ENCODE peak calls at places on chromosomes 2 and 18, in five cellular contexts. S, V, B, P and X are unnamed samples.

GRCh38 chr2:29525921-29526320 is 395.5 kb downstream of the ALK start:
- DNase-seq in P (no peak), V (no peak), B (no peak), S (no peak), X (no peak)

GRCh38 chr2:65604246-65604645 is 171.8 kb upstream of the SPRED2 start:
- DNase-seq in P (peak), B (no peak), S (no peak), V (peak), X (peak)

GRCh38 chr2:27356056-27356381 is 545 bp downstream of the GTF3C2 start:
- DNase-seq in S (no peak), P (peak), B (no peak), V (peak), X (peak)

GRCh38 chr2:236769981-236770671 is 200.5 kb downstream of the ACKR3 start:
- DNase-seq in V (no peak), P (peak), S (no peak), B (no peak), X (peak)

GRCh38 chr2:226791056-226791486 is 8.5 kb downstream of the IRS1 start:
- DNase-seq in V (no peak), B (peak), P (peak), S (no peak), X (peak)

GRCh38 chr18:36539674-36540073 is 242.2 kb downstream of the FHOD3 start:
- DNase-seq in B (no peak), P (no peak), S (no peak), V (no peak), X (no peak)

GRCh38 chr18:75023473-75023872 is 185.5 kb downstream of the PTGR3 start:
- DNase-seq in P (no peak), V (no peak), S (no peak), B (no peak), X (no peak)

GRCh38 chr2:29270606-29271005 is 155.4 kb downstream of the CLIP4 start:
- DNase-seq in S (no peak), V (no peak), B (no peak), P (no peak), X (no peak)

GRCh38 chr2:240328526-240328925 is 106.9 kb upstream of the GPC1 start:
- DNase-seq in B (no peak), P (no peak), V (no peak), S (no peak), X (no peak)

GRCh38 chr2:159140070-159140774 is 146.3 kb downstream of the WDSUB1 start:
- DNase-seq in B (no peak), V (no peak), S (no peak), P (no peak), X (peak)

GRCh38 chr2:138814123-138814883 is 34.1 kb upstream of the NXPH2 start:
- DNase-seq in V (no peak), B (peak), S (no peak), P (no peak), X (peak)

DNA sequence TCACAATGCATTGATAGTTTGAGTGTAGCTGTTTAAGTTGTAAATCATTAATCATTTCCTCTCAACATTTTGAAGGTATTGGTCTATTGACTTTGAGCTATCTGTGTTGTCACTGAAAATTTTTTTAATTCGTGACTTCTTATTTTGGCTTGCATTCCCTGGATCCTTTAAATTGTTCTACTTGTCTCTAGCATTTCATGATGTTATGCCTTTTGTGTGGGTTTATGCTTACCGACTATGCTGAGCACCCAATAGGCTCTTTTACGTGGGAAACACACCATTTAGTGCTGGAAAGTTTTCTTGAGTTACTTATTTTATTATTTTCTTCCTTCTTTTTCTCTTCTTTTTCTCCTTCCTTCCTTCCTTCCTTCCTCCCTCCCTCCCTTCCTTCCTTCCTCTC is 31.3 kb upstream of the NXPH2 start:
- DNase-seq in S (no peak), V (no peak), P (no peak), B (no peak), X (no peak)
- H2BK12ac ChIP-seq in S (no peak), V (no peak), P (no peak), B (no peak), X (no peak)

DNA sequence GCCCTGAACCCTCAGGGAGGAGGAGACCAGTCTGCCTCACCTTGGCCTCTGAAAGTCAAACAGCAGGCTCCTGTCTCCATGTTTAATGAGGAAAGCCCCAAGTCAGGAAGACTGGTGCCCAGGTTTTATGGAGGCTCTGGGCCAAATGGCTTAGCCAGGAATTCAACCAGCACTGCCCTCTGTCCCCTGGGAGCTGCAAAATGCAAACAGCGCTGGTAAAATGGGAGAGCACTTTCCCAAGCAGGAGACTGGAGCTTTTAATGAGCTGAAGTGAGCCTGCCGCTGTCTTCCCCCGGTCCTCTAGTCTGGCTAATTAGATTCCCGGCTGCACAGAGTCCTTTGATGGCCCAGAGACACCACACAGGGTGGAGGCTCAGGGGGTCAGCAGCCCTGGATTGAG is 276.0 kb upstream of the TRIB2 start:
- DNase-seq in P (no peak), B (no peak), V (no peak), S (peak), X (no peak)
- H2BK12ac ChIP-seq in P (no peak), B (no peak), V (no peak), S (no peak), X (peak)

GRCh38 chr18:24089626-24090337 is 49.1 kb upstream of the CABYR start:
- DNase-seq in B (no peak), S (no peak), P (no peak), V (no peak), X (no peak)
- H2BK12ac ChIP-seq in B (no peak), S (no peak), P (no peak), V (no peak), X (no peak)

GRCh38 chr2:128219891-128220290 is 98.8 kb downstream of the HS6ST1 start:
- DNase-seq in V (no peak), B (no peak), P (no peak), S (no peak), X (no peak)
- H2BK12ac ChIP-seq in V (no peak), B (no peak), P (no peak), S (no peak), X (no peak)